ENCODE peak calls at places on chromosomes 3 and 15, in eight cellular contexts. H, N, M, O, X, V, S and B are unnamed samples. For H3K36me3, the result is how much of the 10 kb centered on the place peaks cover.

GRCh38 chr15:47384776-47385175 is 332.5 kb upstream of the SEMA6D start:
- DNase-seq in V (no peak), M (no peak), H (no peak), S (no peak), X (no peak), O (no peak), N (no peak), B (no peak)

GRCh38 chr3:59326246-59327024 is 276.6 kb upstream of the CFAP20DC start:
- DNase-seq in S (no peak), V (no peak), N (no peak), O (no peak), H (no peak), X (no peak), M (no peak), B (no peak)

GRCh38 chr15:78072080-78072892 is 5.2 kb downstream of the TBC1D2B start:
- DNase-seq in V (peak), S (peak), H (peak), M (no peak), O (no peak), N (peak), X (no peak), B (peak)

GRCh38 chr3:38397320-38397719 is 50.7 kb downstream of the XYLB start:
- DNase-seq in H (no peak), S (peak), N (peak), X (peak), V (no peak), M (no peak), O (no peak), B (no peak)

GRCh38 chr15:32878849-32879795 is 161.3 kb downstream of the GREM1 start:
- DNase-seq in O (no peak), H (no peak), V (no peak), S (no peak), M (no peak), X (no peak), N (no peak), B (no peak)

GRCh38 chr3:61793056-61793455 is 231.7 kb downstream of the PTPRG start:
- DNase-seq in V (no peak), N (no peak), X (no peak), S (no peak), O (no peak), H (no peak), M (no peak), B (no peak)

GRCh38 chr3:170421758-170422157 is 3.1 kb downstream of the CLDN11 start:
- DNase-seq in S (no peak), V (no peak), M (no peak), O (no peak), X (no peak), H (no peak), N (no peak), B (no peak)

GRCh38 chr15:69573815-69574472 is 121.3 kb downstream of the RPLP1 start:
- DNase-seq in O (no peak), S (no peak), X (no peak), N (no peak), H (no peak), M (no peak), V (no peak), B (no peak)

GRCh38 chr3:36540898-36541518 is 160.7 kb downstream of the STAC start:
- DNase-seq in M (no peak), X (no peak), N (no peak), V (no peak), H (no peak), S (peak), O (peak), B (no peak)

GRCh38 chr3:8608041-8608790 is 36.4 kb downstream of the SSUH2 start:
- DNase-seq in V (no peak), N (no peak), O (no peak), X (no peak), S (no peak), H (no peak), M (no peak), B (no peak)

GRCh38 chr15:59282515-59283337 is 76.1 kb downstream of the LDHAL6B start:
- DNase-seq in H (no peak), N (no peak), X (no peak), S (no peak), O (no peak), M (no peak), V (no peak), B (no peak)

GRCh38 chr3:120450261-120450913 is 405 bp downstream of the FSTL1 start:
- DNase-seq in V (peak), M (peak), H (peak), S (peak), X (peak), N (peak), O (no peak), B (peak)

GRCh38 chr3:41200669-41201021 is 1.3 kb downstream of the CTNNB1 start:
- DNase-seq in S (peak), N (no peak), O (no peak), X (peak), H (peak), V (no peak), M (no peak), B (peak)

GRCh38 chr3:43298292-43298691 is 12.0 kb downstream of the SNRK start:
- DNase-seq in N (peak), V (no peak), O (no peak), X (no peak), S (no peak), M (no peak), H (no peak), B (no peak)

GRCh38 chr3:66423791-66424190 is 77.0 kb downstream of the LRIG1 start:
- DNase-seq in X (no peak), O (no peak), N (no peak), M (peak), V (no peak), S (no peak), H (no peak), B (no peak)

GRCh38 chr3:178475062-178475461 is 61.2 kb upstream of the KCNMB2 start:
- DNase-seq in M (no peak), N (peak), H (no peak), X (no peak), O (no peak), V (no peak), S (no peak), B (no peak)

GRCh38 chr3:24352893-24353553 is 141.6 kb downstream of the THRB start:
- DNase-seq in S (no peak), O (no peak), M (no peak), H (no peak), V (no peak), X (no peak), N (no peak), B (no peak)

GRCh38 chr3:113631143-113631542 is 65.3 kb downstream of the USF3 start:
- DNase-seq in S (no peak), X (no peak), O (no peak), H (no peak), V (no peak), M (no peak), N (no peak), B (no peak)

GRCh38 chr3:38117748-38118420 is 19.0 kb downstream of the ACAA1 start:
- DNase-seq in N (peak), S (peak), H (peak), X (peak), M (peak), O (peak), V (peak), B (peak)

GRCh38 chr3:173938159-173938558 is 540.6 kb downstream of the NLGN1 start:
- DNase-seq in O (no peak), N (no peak), H (no peak), X (no peak), V (no peak), S (no peak), M (no peak), B (no peak)

GRCh38 chr3:141201122-141201521 is 30.5 kb upstream of the PXYLP1 start:
- DNase-seq in X (no peak), N (no peak), V (no peak), H (no peak), O (no peak), M (no peak), S (no peak), B (no peak)

GRCh38 chr15:47429376-47429775 is 287.9 kb upstream of the SEMA6D start:
- DNase-seq in X (no peak), S (no peak), M (no peak), N (no peak), H (no peak), O (no peak), V (no peak), B (no peak)

GRCh38 chr15:70806992-70807712 is 43.8 kb upstream of the UACA start:
- DNase-seq in H (peak), X (peak), M (peak), O (no peak), S (peak), V (no peak), N (peak), B (peak)

GRCh38 chr3:180990494-180990893 is 958 bp upstream of the DNAJC19 start:
- DNase-seq in O (no peak), X (no peak), N (no peak), H (no peak), V (no peak), M (no peak), S (no peak), B (no peak)

GRCh38 chr15:70669966-70670658 is 93.2 kb downstream of the UACA start:
- DNase-seq in S (peak), V (no peak), N (peak), O (no peak), X (peak), H (peak), M (no peak), B (no peak)

GRCh38 chr15:41660235-41661077 is at the start of gene MGA:
- DNase-seq in S (peak), H (peak), O (no peak), N (peak), M (peak), V (peak), X (peak), B (peak)

GRCh38 chr15:67908756-67909155 is 68.9 kb upstream of the RNU6-1 start:
- DNase-seq in O (no peak), M (no peak), X (no peak), S (no peak), N (no peak), V (no peak), H (no peak), B (no peak)

GRCh38 chr3:27349832-27350231 is 19.4 kb downstream of the NEK10 start:
- DNase-seq in V (no peak), X (no peak), N (no peak), S (no peak), O (no peak), M (no peak), H (no peak), B (no peak)

GRCh38 chr3:61847784-61848462 is 286.6 kb downstream of the PTPRG start:
- DNase-seq in M (peak), N (peak), H (peak), V (peak), S (peak), O (no peak), X (peak), B (peak)

GRCh38 chr15:62390793-62391543 is 225.9 kb upstream of the C2CD4B start:
- DNase-seq in S (peak), H (peak), V (peak), O (no peak), X (peak), M (peak), N (peak), B (peak)

GRCh38 chr15:37133619-37134018 is 33.3 kb upstream of the MEIS2 start:
- DNase-seq in H (no peak), N (no peak), M (no peak), V (no peak), S (no peak), X (no peak), O (no peak), B (no peak)

GRCh38 chr3:37736632-37737031 is 125.0 kb upstream of the CTDSPL start:
- DNase-seq in O (no peak), N (no peak), M (no peak), S (no peak), H (no peak), V (no peak), X (no peak), B (no peak)

GRCh38 chr3:37510749-37511148 is 336.4 kb upstream of the LRRFIP2 start:
- DNase-seq in H (no peak), M (no peak), S (no peak), N (no peak), X (no peak), V (no peak), O (no peak), B (no peak)

GRCh38 chr15:51205050-51205707 is 110.5 kb upstream of the TNFAIP8L3 start:
- DNase-seq in O (no peak), S (no peak), X (no peak), M (no peak), V (no peak), N (no peak), H (no peak), B (no peak)

GRCh38 chr3:4828279-4829030 is 150.8 kb upstream of the BHLHE40 start:
- DNase-seq in M (peak), H (no peak), V (no peak), X (no peak), O (no peak), N (peak), S (no peak), B (peak)

GRCh38 chr3:150238995-150239612 is 169.0 kb upstream of the TSC22D2 start:
- DNase-seq in H (peak), O (no peak), S (peak), X (no peak), M (no peak), N (no peak), V (no peak), B (no peak)

GRCh38 chr3:58998476-58999117 is 51.2 kb downstream of the CFAP20DC start:
- DNase-seq in S (no peak), M (no peak), H (no peak), N (no peak), O (peak), V (no peak), X (no peak), B (no peak)

GRCh38 chr3:188936597-188937107 is 235.1 kb upstream of the TPRG1 start:
- DNase-seq in S (no peak), O (no peak), M (no peak), X (no peak), N (no peak), H (no peak), V (no peak), B (no peak)

DNA sequence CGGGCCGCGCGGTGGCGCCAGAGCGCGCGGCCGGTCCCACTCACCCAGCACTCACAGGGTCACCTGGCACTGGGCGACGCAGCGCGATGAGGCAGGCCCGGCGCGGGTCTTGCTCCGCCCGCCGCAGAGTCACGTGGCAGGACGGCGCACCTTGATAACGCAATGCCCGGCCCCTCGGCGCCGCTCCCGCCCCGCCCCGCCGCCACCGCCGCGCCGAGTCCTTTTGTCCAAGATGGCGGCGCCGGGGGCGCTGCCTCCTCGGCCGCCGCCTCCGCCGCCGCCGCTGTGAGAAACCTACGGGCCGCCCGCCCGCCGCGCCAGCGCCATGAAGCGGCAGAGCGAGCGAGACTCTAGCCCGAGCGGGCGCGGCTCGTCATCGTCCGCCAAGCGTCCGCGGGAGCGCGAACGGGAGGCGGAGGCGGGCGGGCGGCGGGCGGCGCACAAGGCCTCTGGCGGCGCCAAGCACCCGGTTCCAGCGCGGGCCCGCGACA is at the start of gene RBM15B:
- DNase-seq in O (peak), S (peak), X (peak), M (peak), V (peak), N (peak), H (peak), B (peak)
- TF ChIP-seq CTCF in O (peak), S (peak), X (no peak), M (peak), V (no peak), N (peak), H (peak), B (peak)

GRCh38 chr15:96327155-96327741 is 3.3 kb upstream of the NR2F2 start:
- DNase-seq in M (no peak), O (no peak), X (no peak), V (no peak), H (no peak), S (peak), N (no peak), B (no peak)

GRCh38 chr15:96329403-96329981 is 1.0 kb upstream of the NR2F2 start:
- DNase-seq in O (no peak), X (no peak), N (no peak), S (no peak), M (no peak), H (no peak), V (no peak), B (no peak)

GRCh38 chr15:96330064-96330449 is 443 bp upstream of the NR2F2 start:
- DNase-seq in X (no peak), N (peak), S (peak), H (peak), M (no peak), O (no peak), V (peak), B (peak)

GRCh38 chr15:96326551-96327154 is 3.8 kb upstream of the NR2F2 start:
- DNase-seq in O (no peak), X (no peak), H (peak), N (no peak), M (peak), V (no peak), S (peak), B (peak)

GRCh38 chr15:96328101-96328958 is 2.2 kb upstream of the NR2F2 start:
- DNase-seq in V (no peak), M (no peak), H (no peak), X (no peak), S (no peak), N (no peak), O (no peak), B (no peak)
- H3K4me3 ChIP-seq in V (peak), M (peak), H (no peak), X (no peak), S (no peak), N (peak), O (peak), B (peak)

DNA sequence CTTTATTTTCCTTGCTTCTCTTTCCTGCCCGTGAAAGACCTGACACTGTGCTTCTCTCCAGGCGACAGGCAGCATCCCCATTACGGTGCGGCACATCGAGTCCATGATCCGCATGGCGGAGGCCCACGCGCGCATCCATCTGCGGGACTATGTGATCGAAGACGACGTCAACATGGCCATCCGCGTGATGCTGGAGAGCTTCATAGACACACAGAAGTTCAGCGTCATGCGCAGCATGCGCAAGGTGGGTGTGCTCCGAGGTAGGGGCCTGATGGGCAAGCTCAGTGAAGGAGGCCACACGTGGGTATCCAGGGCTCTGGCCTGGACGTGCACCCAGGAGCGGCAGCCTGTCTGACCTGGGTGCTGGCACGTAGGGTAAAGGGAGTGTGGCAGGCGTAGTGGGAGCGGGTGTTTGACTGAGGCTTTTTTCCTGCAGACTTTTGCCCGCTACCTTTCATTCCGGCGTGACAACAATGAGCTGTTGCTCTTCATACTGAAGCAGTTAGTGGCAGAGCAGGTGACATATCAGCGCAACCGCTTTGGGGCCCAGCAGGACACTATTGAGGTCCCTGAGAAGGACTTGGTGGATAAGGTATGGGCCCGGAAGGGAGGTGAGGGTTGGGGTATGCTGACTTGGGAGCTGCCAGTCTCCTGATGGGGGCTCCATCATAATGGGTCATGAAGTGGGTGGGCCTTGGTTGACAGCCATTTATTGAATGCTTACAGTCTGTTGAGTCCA is 8.2 kb upstream of the PODXL2 start:
- DNase-seq in M (no peak), V (no peak), X (no peak), H (no peak), N (no peak), S (no peak), O (no peak), B (no peak)
- H3K36me3 ChIP-seq in M (under half), V (half or more), X (under half), H (under half), N (under half), S (under half), O (under half), B (under half)

GRCh38 chr3:46585799-46586693 is 19.9 kb upstream of the LRRC2 start:
- DNase-seq in N (no peak), H (no peak), O (no peak), V (no peak), X (no peak), M (no peak), S (peak), B (no peak)
- TF ChIP-seq CTCF in N (no peak), H (no peak), O (no peak), V (no peak), X (no peak), M (no peak), S (no peak), B (no peak)